ENCODE peak calls at places on chromosome 5, in ten cellular contexts. T is A549, F is HepG2, W is K562, N is WTC11, V is NB4, D is SK-N-SH, K is H1, L is endothelial cell of umbilical vein, Y is GM12878. G is an unnamed sample.

GRCh38 chr5:131986161-131986912 is 25.1 kb downstream of the ACSL6 start:
- DNase-seq in D (no peak), W (no peak), K (no peak), V (no peak), F (no peak), N (no peak), L (no peak), Y (no peak), T (no peak), G (no peak)

GRCh38 chr5:73638344-73639095 is 12.5 kb downstream of the ARHGEF28 start:
- DNase-seq in W (no peak), K (no peak), Y (no peak), D (no peak), T (no peak), N (no peak), F (no peak), L (peak; percentile 95), V (no peak), G (no peak)

GRCh38 chr5:141780240-141780951 is 97.8 kb downstream of the PCDH1 start:
- DNase-seq in V (no peak), D (no peak), N (no peak), L (no peak), T (no peak), Y (no peak), K (no peak), F (no peak), W (no peak), G (no peak)

GRCh38 chr5:77129386-77129785 is 42.3 kb upstream of the ZBED3 start:
- DNase-seq in V (peak; percentile 44), N (peak; percentile 70), F (peak; percentile 21), T (peak; percentile 19), Y (no peak), W (no peak), L (peak; percentile 17), D (peak; percentile 46), K (no peak), G (peak; percentile 16)

GRCh38 chr5:171310816-171311697 is 2.0 kb downstream of the TLX3 start:
- DNase-seq in D (no peak), K (no peak), T (no peak), N (peak; percentile 65), W (no peak), Y (no peak), L (peak; percentile 17), F (no peak), V (no peak), G (no peak)

GRCh38 chr5:76046761-76047160 is 36.4 kb upstream of the SV2C start:
- DNase-seq in Y (no peak), T (no peak), F (no peak), D (peak; percentile 54), V (no peak), N (no peak), W (no peak), L (no peak), K (no peak), G (no peak)

GRCh38 chr5:91382530-91383026 is 539 bp downstream of the ARRDC3 start:
- DNase-seq in F (peak; percentile 22), N (no peak), K (no peak), Y (peak; percentile 31), W (no peak), D (no peak), V (peak; percentile 67), T (no peak), L (peak; percentile 71), G (no peak)

GRCh38 chr5:170225326-170226137 is 7.3 kb upstream of the C5orf58 start:
- DNase-seq in V (peak; percentile 75), W (peak; percentile 68), D (peak; percentile 70), N (peak; percentile 81), K (no peak), T (peak; percentile 68), F (peak; percentile 23), Y (peak; percentile 4), L (peak; percentile 64), G (peak; percentile 50)

GRCh38 chr5:168409601-168410458 is 76.4 kb upstream of the RARS1 start:
- DNase-seq in L (no peak), F (no peak), D (no peak), W (no peak), N (no peak), T (no peak), V (no peak), K (no peak), Y (peak; percentile 16), G (peak; percentile 81)

GRCh38 chr5:96584712-96585111 is 77.5 kb upstream of the CAST start:
- DNase-seq in N (no peak), Y (no peak), L (peak; percentile 84), T (no peak), V (peak; percentile 10), F (no peak), D (no peak), W (no peak), K (no peak), G (no peak)

GRCh38 chr5:88729476-88730182 is 153.4 kb downstream of the MEF2C start:
- DNase-seq in L (peak; percentile 86), N (peak; percentile 65), K (no peak), D (peak; percentile 29), F (peak; percentile 61), W (peak; percentile 56), T (peak; percentile 13), V (peak; percentile 68), Y (peak; percentile 73), G (peak; percentile 75)
- TF ChIP-seq MAX in L (no peak), N (no peak), K (no peak), D (no peak), F (no peak), W (no peak), T (no peak), V (peak; percentile 19), Y (no peak), G (no peak)

GRCh38 chr5:143215685-143216084 is 187.8 kb downstream of the NR3C1 start:
- DNase-seq in V (peak; percentile 76), W (no peak), N (no peak), L (no peak), Y (no peak), T (no peak), D (no peak), K (no peak), F (no peak), G (no peak)

GRCh38 chr5:143218563-143219170 is 184.8 kb downstream of the NR3C1 start:
- DNase-seq in V (no peak), T (no peak), L (no peak), W (no peak), Y (no peak), F (no peak), K (no peak), D (no peak), N (no peak), G (no peak)

GRCh38 chr5:143217804-143218160 is 185.7 kb downstream of the NR3C1 start:
- DNase-seq in V (peak; percentile 19), W (no peak), T (no peak), D (no peak), L (no peak), Y (peak; percentile 68), F (no peak), K (no peak), N (no peak), G (no peak)

GRCh38 chr5:143216211-143216610 is 187.3 kb downstream of the NR3C1 start:
- DNase-seq in K (no peak), V (no peak), Y (no peak), L (no peak), T (no peak), F (no peak), W (no peak), N (no peak), D (no peak), G (no peak)

DNA sequence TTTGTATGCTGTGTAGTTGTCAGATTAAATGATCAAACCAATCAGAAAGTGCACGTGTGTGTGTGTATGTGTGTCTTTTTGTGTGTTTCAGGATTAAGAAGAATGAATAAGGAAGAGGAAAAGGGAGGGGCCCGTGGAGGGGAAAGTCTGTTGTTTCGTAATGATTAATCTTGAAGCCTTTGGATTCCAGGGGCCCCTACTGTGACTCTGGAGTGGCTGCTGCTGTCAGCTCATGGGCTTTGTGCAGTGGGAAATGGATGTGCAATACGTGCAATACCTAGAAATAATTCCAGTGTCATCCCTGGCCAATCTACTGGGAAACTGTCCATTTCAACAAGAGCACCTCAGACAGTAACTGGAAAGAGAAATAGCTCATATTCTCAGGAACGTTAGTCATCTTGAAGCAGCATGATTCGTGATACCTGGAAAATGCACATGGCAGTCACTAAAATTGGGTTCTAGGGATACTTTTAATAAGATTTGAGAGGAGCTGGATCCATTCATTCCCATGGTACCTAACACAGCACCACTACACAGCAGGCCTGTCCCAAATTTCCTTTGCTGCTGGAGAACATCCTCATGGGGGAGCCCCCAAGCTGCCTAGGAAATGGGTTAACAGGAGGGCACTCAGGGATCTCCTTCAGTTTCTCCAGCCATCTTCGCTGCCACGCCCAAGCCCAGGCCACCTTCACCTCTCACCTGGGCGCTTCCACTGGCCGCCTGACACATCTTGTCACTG is 186.3 kb downstream of the NR3C1 start:
- DNase-seq in V (peak; percentile 80), Y (no peak), N (no peak), D (no peak), L (no peak), K (no peak), T (no peak), W (no peak), F (peak; percentile 32), G (no peak)
- TF ChIP-seq MAX in V (no peak), Y (no peak), N (no peak), D (no peak), L (no peak), K (no peak), T (no peak), W (no peak), F (no peak), G (no peak)

DNA sequence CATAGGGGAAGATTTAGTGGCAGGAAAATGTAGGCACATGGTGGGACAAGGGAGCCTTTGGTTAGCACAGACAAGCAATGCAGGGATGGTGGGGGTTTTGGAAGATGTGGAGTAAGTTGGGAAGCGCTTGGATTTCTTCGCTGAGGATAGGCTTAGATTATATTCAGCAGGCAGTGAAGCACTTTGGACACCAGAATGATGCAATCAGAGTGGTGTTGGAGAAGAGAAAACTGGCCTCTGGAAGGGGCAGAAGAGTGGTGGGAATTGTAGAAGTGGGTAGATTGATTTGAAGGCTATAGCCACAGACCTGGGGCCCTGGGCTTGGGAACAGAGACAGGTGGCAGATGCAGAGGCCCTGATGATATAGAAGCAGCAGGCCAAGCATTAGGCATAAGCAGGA is 28.3 kb downstream of the SLC25A48 start:
- DNase-seq in N (no peak), V (no peak), Y (no peak), D (no peak), T (no peak), L (no peak), W (no peak), K (no peak), F (no peak), G (no peak)
- TF ChIP-seq MAX in N (no peak), V (no peak), Y (no peak), D (no peak), T (no peak), L (no peak), W (no peak), K (no peak), F (no peak), G (no peak)

DNA sequence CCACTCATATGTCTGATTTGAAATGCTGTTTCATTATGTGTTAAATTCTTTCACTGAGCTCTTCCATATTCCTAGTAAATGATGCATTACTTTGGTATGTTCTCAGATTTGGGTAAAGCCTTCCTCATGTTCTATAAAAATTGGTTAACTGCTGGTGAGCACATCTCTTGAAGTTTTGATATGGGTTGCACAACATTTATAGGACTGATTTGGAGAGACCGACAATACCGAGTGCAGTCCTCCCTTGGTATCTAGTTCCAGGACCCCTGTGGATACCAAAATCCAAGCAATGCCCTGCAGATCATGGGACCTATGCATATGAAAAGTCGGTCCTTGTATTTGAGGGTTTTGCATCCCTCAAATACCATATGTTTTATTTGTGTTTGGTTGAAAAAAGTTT is 37.8 kb downstream of the WDR36 start:
- DNase-seq in L (no peak), Y (no peak), K (no peak), D (no peak), T (no peak), F (no peak), W (no peak), V (no peak), N (no peak), G (no peak)
- TF ChIP-seq MAX in L (no peak), Y (no peak), K (no peak), D (no peak), T (no peak), F (no peak), W (no peak), V (no peak), N (no peak), G (no peak)